ENCODE peak calls at places on chromosomes 6 and 20, in five cellular contexts. N, B, Z, S and X are unnamed samples.

GRCh38 chr6:43355862-43356590 is 13.4 kb downstream of the ZNF318 start:
- DNase-seq in N (peak; percentile 15), B (peak; percentile 40), Z (no peak), S (peak; percentile 83), X (no peak)

GRCh38 chr6:113178349-113178748 is 678.8 kb upstream of the MARCKS start:
- DNase-seq in N (peak; percentile 56), B (no peak), Z (no peak), S (no peak), X (no peak)

GRCh38 chr20:52312131-52312729 is 120.7 kb upstream of the ZFP64 start:
- DNase-seq in N (peak; percentile 60), B (peak; percentile 42), Z (peak; percentile 76), S (peak; percentile 68), X (peak; percentile 18)

GRCh38 chr20:13649548-13649947 is 10.8 kb upstream of the TASP1 start:
- DNase-seq in N (no peak), B (peak; percentile 42), Z (peak; percentile 25), S (no peak), X (no peak)

GRCh38 chr20:32252189-32252588 is 25.3 kb upstream of the KIF3B start:
- DNase-seq in N (no peak), B (no peak), Z (no peak), S (no peak), X (no peak)

GRCh38 chr6:15518878-15519277 is 143.9 kb downstream of the DTNBP1 start:
- DNase-seq in N (no peak), B (no peak), Z (no peak), S (no peak), X (no peak)

GRCh38 chr6:15077964-15078363 is 167.9 kb upstream of the JARID2 start:
- DNase-seq in N (no peak), B (peak; percentile 94), Z (no peak), S (peak; percentile 95), X (no peak)

GRCh38 chr6:116439572-116439971 is 21.6 kb upstream of the CALHM6 start:
- DNase-seq in N (peak; percentile 52), B (no peak), Z (no peak), S (peak; percentile 42), X (no peak)

GRCh38 chr20:39829713-39830112 is 859.3 kb downstream of the MAFB start:
- DNase-seq in N (no peak), B (no peak), Z (peak; percentile 3), S (no peak), X (no peak)

GRCh38 chr6:21598662-21599061 is 5.1 kb downstream of the SOX4 start:
- DNase-seq in N (no peak), B (no peak), Z (no peak), S (no peak), X (peak; percentile 32)

GRCh38 chr6:122651604-122652003 is 41.4 kb downstream of the PKIB start:
- DNase-seq in N (peak; percentile 59), B (no peak), Z (peak; percentile 76), S (no peak), X (peak; percentile 34)

GRCh38 chr6:134293659-134294161 is 24.2 kb downstream of the SGK1 start:
- DNase-seq in N (no peak), B (no peak), Z (peak; percentile 44), S (no peak), X (peak; percentile 74)

GRCh38 chr6:89122625-89123024 is 4.8 kb upstream of the SRSF12 start:
- DNase-seq in N (peak; percentile 52), B (no peak), Z (peak; percentile 47), S (peak; percentile 33), X (no peak)

GRCh38 chr6:159602370-159603185 is 90.5 kb downstream of the SOD2 start:
- DNase-seq in N (no peak), B (no peak), Z (no peak), S (no peak), X (no peak)

GRCh38 chr6:83853178-83853967 is at the start of gene RIPPLY2:
- DNase-seq in N (peak; percentile 20), B (peak; percentile 65), Z (peak; percentile 44), S (peak; percentile 61), X (no peak)

GRCh38 chr6:170417881-170418280 is 111.3 kb downstream of the FAM120B start:
- DNase-seq in N (no peak), B (no peak), Z (no peak), S (no peak), X (no peak)

GRCh38 chr6:402901-403658 is 11.5 kb downstream of the IRF4 start:
- DNase-seq in N (no peak), B (no peak), Z (no peak), S (no peak), X (no peak)

GRCh38 chr6:162181741-162182401 is 545.7 kb downstream of the PRKN start:
- DNase-seq in N (no peak), B (no peak), Z (no peak), S (no peak), X (no peak)

GRCh38 chr20:52493177-52493711 is 301.7 kb upstream of the ZFP64 start:
- DNase-seq in N (peak; percentile 36), B (no peak), Z (peak; percentile 87), S (no peak), X (no peak)

GRCh38 chr6:71588490-71588889 is 297.9 kb upstream of the RIMS1 start:
- DNase-seq in N (no peak), B (peak; percentile 29), Z (no peak), S (no peak), X (no peak)

GRCh38 chr6:52890018-52890417 is 19.5 kb downstream of the GSTA3 start:
- DNase-seq in N (no peak), B (no peak), Z (no peak), S (no peak), X (no peak)

GRCh38 chr6:134768936-134769335 is 181.0 kb downstream of the ALDH8A1 start:
- DNase-seq in N (no peak), B (no peak), Z (no peak), S (no peak), X (no peak)

GRCh38 chr20:46683939-46684750 is 5.1 kb downstream of the TP53RK start:
- DNase-seq in N (peak; percentile 80), B (peak; percentile 83), Z (peak; percentile 62), S (peak; percentile 93), X (peak; percentile 83)

GRCh38 chr6:125597411-125598253 is 151.8 kb upstream of the HEY2 start:
- DNase-seq in N (no peak), B (no peak), Z (no peak), S (no peak), X (no peak)

GRCh38 chr20:50278684-50279531 is 88.3 kb downstream of the CEBPB start:
- DNase-seq in N (no peak), B (no peak), Z (peak; percentile 80), S (no peak), X (peak; percentile 96)
- H3K18ac ChIP-seq in N (no peak overlapping the region), B (no peak overlapping the region), Z (peak overlapping the region; percentile 75), S (no peak overlapping the region), X (peak overlapping the region; percentile 20)

GRCh38 chr20:23867152-23867776 is 12.3 kb downstream of the CST5 start:
- DNase-seq in N (no peak), B (peak; percentile 61), Z (no peak), S (no peak), X (no peak)

GRCh38 chr20:23870461-23870860 is 9.1 kb downstream of the CST5 start:
- DNase-seq in N (no peak), B (no peak), Z (no peak), S (peak; percentile 83), X (no peak)

GRCh38 chr20:23873370-23874015 is 6.1 kb downstream of the CST5 start:
- DNase-seq in N (no peak), B (no peak), Z (no peak), S (no peak), X (no peak)

GRCh38 chr20:23868321-23868720 is 11.2 kb downstream of the CST5 start:
- DNase-seq in N (no peak), B (peak; percentile 63), Z (no peak), S (peak; percentile 65), X (no peak)

GRCh38 chr20:23869520-23869919 is 10.0 kb downstream of the CST5 start:
- DNase-seq in N (no peak), B (no peak), Z (no peak), S (no peak), X (no peak)
- H2AK5ac ChIP-seq in N (no peak overlapping the region), B (no peak overlapping the region), Z (no peak overlapping the region), S (no peak overlapping the region), X (no peak overlapping the region)

GRCh38 chr20:63955846-63956663 is at the start of gene UCKL1:
- DNase-seq in N (peak; percentile 91), B (peak; percentile 83), Z (peak; percentile 90), S (peak; percentile 95), X (peak; percentile 83)
- H3K27ac ChIP-seq in N (peak within 1 kb of the TSS; percentile 99), B (no peak within 1 kb of the TSS), Z (peak within 1 kb of the TSS; percentile 64), S (peak within 1 kb of the TSS; percentile 43), X (peak within 1 kb of the TSS; percentile 14)

GRCh38 chr20:1623501-1624250 is 3.9 kb upstream of the SIRPB1 start:
- DNase-seq in N (no peak), B (no peak), Z (no peak), S (no peak), X (peak; percentile 4)
- H3K18ac ChIP-seq in N (no peak overlapping the region), B (no peak overlapping the region), Z (no peak overlapping the region), S (no peak overlapping the region), X (no peak overlapping the region)

GRCh38 chr6:41580690-41581089 is 34.5 kb downstream of the FOXP4 start:
- DNase-seq in N (no peak), B (no peak), Z (no peak), S (no peak), X (no peak)

GRCh38 chr6:41581381-41581991 is 35.3 kb downstream of the FOXP4 start:
- DNase-seq in N (peak; percentile 89), B (no peak), Z (peak; percentile 95), S (no peak), X (no peak)

GRCh38 chr6:41583576-41583975 is 37.4 kb downstream of the FOXP4 start:
- DNase-seq in N (no peak), B (no peak), Z (no peak), S (no peak), X (no peak)

GRCh38 chr6:41584205-41584604 is 38.0 kb downstream of the FOXP4 start:
- DNase-seq in N (no peak), B (no peak), Z (no peak), S (no peak), X (no peak)

DNA sequence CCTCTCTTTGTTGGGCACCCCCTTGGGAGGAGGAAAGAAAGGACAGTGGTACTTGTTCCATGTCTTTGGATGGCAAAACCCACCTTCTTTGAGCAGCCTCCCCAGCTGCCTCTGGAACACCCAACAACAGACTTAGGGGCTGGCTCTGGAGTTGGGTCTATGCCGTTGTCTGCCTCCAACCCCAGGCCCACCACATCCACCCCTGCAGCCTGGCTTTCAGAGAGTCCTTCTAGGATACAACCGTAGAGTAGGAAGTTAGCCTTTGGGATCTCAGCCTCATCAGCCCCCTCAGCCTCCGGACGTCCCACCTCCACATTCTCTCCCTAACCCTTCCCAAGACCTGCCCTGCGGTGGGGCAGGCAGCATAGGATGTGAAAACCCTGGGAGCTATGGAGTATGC is 36.4 kb downstream of the FOXP4 start:
- DNase-seq in N (no peak), B (no peak), Z (no peak), S (no peak), X (no peak)
- H2AK5ac ChIP-seq in N (peak overlapping the region; percentile 94), B (no peak overlapping the region), Z (peak overlapping the region; percentile 18), S (no peak overlapping the region), X (no peak overlapping the region)

GRCh38 chr20:35616465-35617396 is 1.1 kb downstream of the SPAG4 start:
- DNase-seq in N (peak; percentile 99), B (peak; percentile 91), Z (peak; percentile 100), S (peak; percentile 86), X (peak; percentile 100)

GRCh38 chr20:35617397-35618031 is 1.9 kb downstream of the SPAG4 start:
- DNase-seq in N (peak; percentile 53), B (peak; percentile 80), Z (peak; percentile 77), S (peak; percentile 86), X (peak; percentile 64)

GRCh38 chr20:35619196-35620095 is 3.8 kb downstream of the SPAG4 start:
- DNase-seq in N (peak; percentile 78), B (peak; percentile 96), Z (peak; percentile 87), S (peak; percentile 97), X (peak; percentile 81)

GRCh38 chr20:35618032-35618371 is 2.4 kb downstream of the SPAG4 start:
- DNase-seq in N (no peak), B (no peak), Z (no peak), S (no peak), X (no peak)

GRCh38 chr20:35618372-35619131 is 2.9 kb downstream of the SPAG4 start:
- DNase-seq in N (peak; percentile 23), B (peak; percentile 55), Z (peak; percentile 42), S (no peak), X (peak; percentile 37)
- H3K27ac ChIP-seq in N (peak overlapping the region; percentile 4), B (no peak overlapping the region), Z (no peak overlapping the region), S (no peak overlapping the region), X (no peak overlapping the region)